ENCODE peak calls at places on chromosome 17, in nine cellular contexts. R, L, B, O, Y, D, W, N and C are unnamed samples.

GRCh38 chr17:59219370-59219769 is 941 bp upstream of the GDPD1 start:
- DNase-seq in O (no peak), R (no peak), N (no peak), W (no peak), D (no peak), L (no peak), B (no peak), Y (no peak), C (peak)

GRCh38 chr17:77829871-77830799 is 128.4 kb upstream of the TNRC6C start:
- DNase-seq in Y (no peak), N (no peak), O (peak), W (peak), L (peak), D (peak), R (peak), B (no peak), C (no peak)

GRCh38 chr17:6069611-6070279 is 434 bp upstream of the WSCD1 start:
- DNase-seq in D (no peak), L (no peak), B (no peak), R (no peak), Y (no peak), W (no peak), O (no peak), N (no peak), C (no peak)

GRCh38 chr17:29042679-29043538 is at the start of gene PIPOX:
- DNase-seq in B (no peak), Y (no peak), D (peak), R (no peak), W (no peak), O (peak), L (peak), N (no peak), C (no peak)

GRCh38 chr17:80256034-80256350 is 4.7 kb upstream of the RNF213 start:
- DNase-seq in W (no peak), N (no peak), B (no peak), D (no peak), L (no peak), Y (no peak), O (no peak), R (no peak), C (no peak)

GRCh38 chr17:81923302-81924260 is 4.0 kb downstream of the MAFG start:
- DNase-seq in N (no peak), W (peak), D (no peak), O (peak), Y (no peak), R (peak), B (no peak), L (no peak), C (peak)

GRCh38 chr17:2598166-2598565 is 4.7 kb downstream of the PAFAH1B1 start:
- DNase-seq in B (no peak), W (no peak), L (no peak), R (peak), N (no peak), Y (no peak), D (no peak), O (peak), C (no peak)

GRCh38 chr17:76007850-76008165 is 7.2 kb downstream of the CDK3 start:
- DNase-seq in R (no peak), W (no peak), O (no peak), Y (no peak), D (no peak), N (no peak), B (no peak), L (no peak), C (no peak)

GRCh38 chr17:65514082-65514481 is 47.4 kb downstream of the AXIN2 start:
- DNase-seq in W (no peak), N (no peak), D (no peak), L (no peak), O (peak), B (no peak), Y (no peak), R (peak), C (no peak)